ENCODE peak calls at places on chromosome 9, in seven cellular contexts. P is mesothelial cell of epicardium, D is testis, J is neural crest cell, M is iPS-NIHi11, X is NB4, N is hippocampal formation. O is an unnamed sample.

GRCh38 chr9:131578778-131579504 is 33.6 kb downstream of the PRRT1B start:
- DNase-seq in D (peak), X (peak), N (no peak), J (no peak), M (no peak), P (no peak), O (no peak)

GRCh38 chr9:92564479-92564878 is 28.7 kb upstream of the ECM2 start:
- DNase-seq in P (no peak), D (no peak), N (no peak), M (no peak), J (no peak), X (no peak), O (no peak)

GRCh38 chr9:94014845-94015244 is 59.7 kb upstream of the BARX1 start:
- DNase-seq in J (no peak), N (no peak), X (no peak), D (no peak), M (no peak), P (no peak), O (no peak)

GRCh38 chr9:3478549-3478953 is 47.2 kb downstream of the RFX3 start:
- DNase-seq in D (no peak), P (no peak), X (no peak), J (no peak), M (peak), N (no peak), O (no peak)

GRCh38 chr9:76403352-76403751 is 9.1 kb upstream of the RFK start:
- DNase-seq in N (peak), D (no peak), J (no peak), X (peak), M (peak), P (no peak), O (no peak)

GRCh38 chr9:88749420-88749819 is 214.4 kb downstream of the NXNL2 start:
- DNase-seq in N (no peak), M (no peak), D (no peak), X (no peak), J (no peak), P (no peak), O (no peak)

GRCh38 chr9:80382523-80382922 is 810.8 kb downstream of the TLE4 start:
- DNase-seq in P (no peak), D (no peak), M (no peak), J (no peak), X (no peak), N (no peak), O (no peak)

GRCh38 chr9:126935630-126936029 is 21.0 kb downstream of the RALGPS1 start:
- DNase-seq in N (no peak), M (no peak), P (no peak), J (no peak), D (no peak), X (no peak), O (no peak)

GRCh38 chr9:116154334-116154975 is 864 bp downstream of the PAPPA start:
- DNase-seq in N (no peak), P (no peak), M (peak), D (no peak), J (peak), X (no peak), O (peak)

GRCh38 chr9:136682710-136683109 is 4.5 kb downstream of the AGPAT2 start:
- DNase-seq in D (no peak), N (no peak), X (no peak), J (no peak), M (no peak), P (no peak), O (peak)

GRCh38 chr9:105439428-105439827 is 8.4 kb upstream of the FSD1L start:
- DNase-seq in P (no peak), M (no peak), N (no peak), J (no peak), X (no peak), D (no peak), O (no peak)

GRCh38 chr9:16203735-16204573 is 651.1 kb downstream of the CCDC171 start:
- DNase-seq in M (no peak), J (no peak), N (no peak), X (no peak), P (no peak), D (no peak), O (no peak)

GRCh38 chr9:117400131-117400530 is 14.7 kb downstream of the ASTN2 start:
- DNase-seq in X (no peak), P (no peak), N (no peak), J (no peak), M (peak), D (no peak), O (no peak)

GRCh38 chr9:125183561-125183960 is 6.0 kb downstream of the PPP6C start:
- DNase-seq in J (no peak), D (no peak), M (no peak), N (no peak), X (no peak), P (no peak), O (no peak)